ENCODE peak calls at places on chromosomes 1 and 21, in four cellular contexts. One of them, this sample, is unnamed.
A peak's percentile ranks its signal among the peaks of the same experiment; 100 is the strongest.

GRCh38 chr1:20301463-20302092 is 10.9 kb downstream of the VWA5B1 start:
- DNase-seq in mammary epithelial cell: no peak
- DNase-seq in A549: no peak
- DNase-seq in SK-N-SH: no peak
- DNase-seq in this sample: no peak

GRCh38 chr1:39272027-39272790 is 67.7 kb downstream of the MACF1 start:
- DNase-seq in SK-N-SH: no peak
- DNase-seq in A549: no peak
- DNase-seq in mammary epithelial cell: no peak
- DNase-seq in this sample: no peak

GRCh38 chr1:3440282-3440681 is 14.2 kb upstream of the ARHGEF16 start:
- DNase-seq in mammary epithelial cell: no peak
- DNase-seq in A549: no peak
- DNase-seq in SK-N-SH: no peak
- DNase-seq in this sample: no peak

GRCh38 chr1:218447010-218447689 is 102.0 kb downstream of the TGFB2 start:
- DNase-seq in A549: no peak
- DNase-seq in SK-N-SH: no peak
- DNase-seq in mammary epithelial cell: no peak
- DNase-seq in this sample: no peak

GRCh38 chr1:66271216-66271903 is 262.6 kb upstream of the SGIP1 start:
- DNase-seq in mammary epithelial cell: peak; percentile 96
- DNase-seq in A549: peak; percentile 78
- DNase-seq in SK-N-SH: peak; percentile 72
- DNase-seq in this sample: peak; percentile 94

GRCh38 chr1:186438567-186438966 is 22.3 kb downstream of the PDC start:
- DNase-seq in A549: no peak
- DNase-seq in mammary epithelial cell: no peak
- DNase-seq in SK-N-SH: no peak
- DNase-seq in this sample: no peak

GRCh38 chr21:25507522-25507921 is 99.8 kb downstream of the MRPL39 start:
- DNase-seq in mammary epithelial cell: no peak
- DNase-seq in SK-N-SH: no peak
- DNase-seq in A549: no peak
- DNase-seq in this sample: peak; percentile 46

GRCh38 chr1:147287133-147287865 is 44.8 kb downstream of the CHD1L start:
- DNase-seq in SK-N-SH: no peak
- DNase-seq in mammary epithelial cell: no peak
- DNase-seq in A549: no peak
- DNase-seq in this sample: peak; percentile 37

GRCh38 chr1:54273837-54274192 is 73.8 kb downstream of the MRPL37 start:
- DNase-seq in SK-N-SH: peak; percentile 60
- DNase-seq in A549: no peak
- DNase-seq in mammary epithelial cell: no peak
- DNase-seq in this sample: no peak

GRCh38 chr1:19476440-19477190 is 8.7 kb downstream of the CAPZB start:
- DNase-seq in mammary epithelial cell: no peak
- DNase-seq in A549: no peak
- DNase-seq in SK-N-SH: no peak
- DNase-seq in this sample: no peak

GRCh38 chr1:2971609-2972008 is 49.7 kb upstream of the ACTRT2 start:
- DNase-seq in A549: no peak
- DNase-seq in SK-N-SH: no peak
- DNase-seq in mammary epithelial cell: no peak
- DNase-seq in this sample: no peak

GRCh38 chr21:36932417-36932816 is 34.1 kb downstream of the HLCS start:
- DNase-seq in A549: no peak
- DNase-seq in mammary epithelial cell: no peak
- DNase-seq in SK-N-SH: no peak
- DNase-seq in this sample: no peak

GRCh38 chr1:206955476-206956312 is 9.4 kb upstream of the PIGR start:
- DNase-seq in mammary epithelial cell: no peak
- DNase-seq in A549: no peak
- DNase-seq in SK-N-SH: no peak
- DNase-seq in this sample: no peak

GRCh38 chr1:188170446-188170845 is 1341.7 kb downstream of the PLA2G4A start:
- DNase-seq in mammary epithelial cell: no peak
- DNase-seq in A549: no peak
- DNase-seq in SK-N-SH: peak; percentile 23
- DNase-seq in this sample: no peak

GRCh38 chr1:87149166-87150065 is 179.3 kb upstream of the LMO4 start:
- DNase-seq in A549: no peak
- DNase-seq in mammary epithelial cell: peak; percentile 56
- DNase-seq in SK-N-SH: peak; percentile 33
- DNase-seq in this sample: peak; percentile 58

GRCh38 chr21:38219049-38219628 is 37.7 kb upstream of the KCNJ15 start:
- DNase-seq in SK-N-SH: peak; percentile 58
- DNase-seq in mammary epithelial cell: peak; percentile 63
- DNase-seq in A549: peak; percentile 8
- DNase-seq in this sample: peak; percentile 90

GRCh38 chr1:17584539-17584938 is 45.0 kb downstream of the ARHGEF10L start:
- DNase-seq in mammary epithelial cell: no peak
- DNase-seq in A549: no peak
- DNase-seq in SK-N-SH: no peak
- DNase-seq in this sample: no peak

GRCh38 chr1:17586172-17586963 is 46.9 kb downstream of the ARHGEF10L start:
- DNase-seq in A549: no peak
- DNase-seq in mammary epithelial cell: peak; percentile 79
- DNase-seq in SK-N-SH: no peak
- DNase-seq in this sample: peak; percentile 52

GRCh38 chr1:17588048-17588781 is 48.7 kb downstream of the ARHGEF10L start:
- DNase-seq in A549: no peak
- DNase-seq in SK-N-SH: peak; percentile 89
- DNase-seq in mammary epithelial cell: peak; percentile 66
- DNase-seq in this sample: no peak

GRCh38 chr1:17587693-17588047 is 48.2 kb downstream of the ARHGEF10L start:
- DNase-seq in A549: no peak
- DNase-seq in mammary epithelial cell: peak; percentile 24
- DNase-seq in SK-N-SH: no peak
- DNase-seq in this sample: peak; percentile 23

DNA sequence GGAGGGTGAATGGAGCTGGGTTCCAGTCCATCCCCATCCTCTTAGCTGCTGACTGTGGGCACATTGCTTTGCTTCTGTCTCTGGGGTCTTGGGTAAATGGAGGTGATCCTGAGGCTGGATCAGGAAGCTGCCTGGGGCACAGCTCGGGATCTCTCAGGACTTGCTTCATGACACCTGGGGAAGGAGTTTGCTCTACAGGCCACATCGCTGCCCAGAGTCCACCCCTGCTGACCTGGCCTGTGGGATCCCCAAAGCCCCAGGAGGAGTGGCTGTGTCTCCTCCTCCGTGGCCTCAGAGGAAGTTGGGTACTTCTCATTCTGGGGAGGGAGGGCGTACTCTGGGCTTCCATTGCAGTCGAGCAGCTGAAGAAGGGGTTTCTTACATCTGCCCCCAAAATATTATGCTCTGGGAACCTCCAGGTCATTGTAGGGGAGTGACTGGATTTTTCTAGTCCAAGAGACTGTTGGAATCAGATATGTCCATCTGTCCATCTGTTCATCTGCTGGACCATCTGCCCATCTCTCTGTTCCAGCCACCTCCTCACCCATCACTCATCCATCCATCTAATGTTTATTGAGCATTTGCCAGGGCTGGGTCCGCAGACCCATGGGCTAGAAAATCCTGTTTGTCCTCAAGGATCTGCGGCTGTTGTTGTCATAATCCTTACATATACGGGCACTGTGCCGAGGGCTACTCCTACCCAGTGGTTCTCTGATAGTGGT is 45.9 kb downstream of the ARHGEF10L start:
- DNase-seq in mammary epithelial cell: no peak
- DNase-seq in A549: no peak
- DNase-seq in SK-N-SH: no peak
- DNase-seq in this sample: no peak
- H3K4me1 ChIP-seq in mammary epithelial cell: peaks cover 44% of the 10 kb centered on the region
- H3K4me1 ChIP-seq in A549: peaks cover 64% of the 10 kb centered on the region
- H3K4me1 ChIP-seq in SK-N-SH: peaks cover 63% of the 10 kb centered on the region
- H3K4me1 ChIP-seq in this sample: peaks cover 9% of the 10 kb centered on the region

GRCh38 chr1:174964261-174964984 is 35.3 kb upstream of the CACYBP start:
- DNase-seq in mammary epithelial cell: peak; percentile 91
- DNase-seq in SK-N-SH: no peak
- DNase-seq in A549: no peak
- DNase-seq in this sample: no peak
- H3K4me2 ChIP-seq in mammary epithelial cell: no peak overlapping the region
- H3K4me2 ChIP-seq in SK-N-SH: no peak overlapping the region
- H3K4me2 ChIP-seq in A549: no peak overlapping the region
- H3K4me2 ChIP-seq in this sample: no peak overlapping the region

GRCh38 chr1:153540394-153541361 is at the start of gene S100A5:
- DNase-seq in A549: no peak
- DNase-seq in mammary epithelial cell: peak; percentile 66
- DNase-seq in SK-N-SH: no peak
- DNase-seq in this sample: peak; percentile 96
- H3K4me1 ChIP-seq in A549: peaks cover 69% of the 10 kb centered on the region
- H3K4me1 ChIP-seq in mammary epithelial cell: peaks cover 62% of the 10 kb centered on the region
- H3K4me1 ChIP-seq in SK-N-SH: peaks cover 42% of the 10 kb centered on the region
- H3K4me1 ChIP-seq in this sample: peaks cover 76% of the 10 kb centered on the region

DNA sequence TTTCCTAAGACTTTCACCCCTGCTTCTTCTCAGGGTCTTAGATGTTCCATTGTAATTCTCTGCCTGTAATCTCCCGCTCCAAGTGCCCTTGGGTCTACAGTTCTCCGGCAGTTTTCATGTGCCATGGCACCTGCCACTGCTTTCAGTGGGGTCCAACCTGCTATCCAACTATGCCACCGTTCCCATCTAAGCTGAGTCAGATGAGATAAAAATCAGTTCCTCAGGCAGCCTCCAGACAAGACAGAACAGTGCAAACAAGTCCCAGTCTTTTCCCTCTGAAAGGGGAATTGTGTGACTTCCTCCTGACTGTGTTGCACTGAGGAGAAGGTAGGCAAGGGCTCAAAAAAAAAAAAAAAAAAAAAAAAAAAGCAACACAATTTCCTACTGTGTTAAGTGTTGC is 50.8 kb downstream of the EBNA1BP2 start:
- DNase-seq in mammary epithelial cell: peak; percentile 70
- DNase-seq in A549: no peak
- DNase-seq in SK-N-SH: no peak
- DNase-seq in this sample: peak; percentile 69
- H3K4me2 ChIP-seq in mammary epithelial cell: peak overlapping the region; percentile 74
- H3K4me2 ChIP-seq in A549: peak overlapping the region; percentile 73
- H3K4me2 ChIP-seq in SK-N-SH: no peak overlapping the region
- H3K4me2 ChIP-seq in this sample: peak overlapping the region; percentile 83

DNA sequence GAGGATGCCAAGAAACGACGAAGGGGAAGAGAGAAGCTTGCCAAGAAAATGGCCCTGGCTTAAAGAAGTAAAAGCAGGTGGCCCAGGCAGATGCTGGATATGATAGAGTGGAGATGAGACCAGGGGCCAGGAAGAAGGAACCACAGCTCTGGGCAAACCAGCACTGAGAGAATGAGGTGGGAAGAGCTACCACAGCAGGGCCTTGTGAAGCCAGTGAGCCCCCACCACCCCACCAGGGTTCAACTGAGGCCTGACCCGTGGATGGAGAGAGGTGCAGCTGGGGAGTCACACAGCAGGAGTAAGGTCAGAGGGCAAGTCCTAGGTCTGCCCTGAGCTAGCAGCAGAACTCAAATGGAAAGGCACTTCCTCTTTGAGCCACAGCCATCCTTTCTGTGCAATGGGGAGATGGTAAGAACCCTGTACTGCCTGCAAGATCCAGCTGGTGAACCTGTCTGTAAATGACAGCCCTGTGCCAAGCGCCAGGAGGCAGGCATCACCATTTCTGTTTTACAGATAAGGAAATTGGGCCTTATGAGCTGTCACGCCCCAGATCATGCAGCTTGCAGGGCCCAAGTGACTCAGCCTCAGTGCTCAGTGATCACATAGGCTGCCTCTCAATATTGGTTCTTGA is 8.5 kb downstream of the SH3BGRL3 start:
- DNase-seq in SK-N-SH: no peak
- DNase-seq in A549: no peak
- DNase-seq in mammary epithelial cell: no peak
- DNase-seq in this sample: no peak
- H3K4me1 ChIP-seq in SK-N-SH: peaks cover 30% of the 10 kb centered on the region
- H3K4me1 ChIP-seq in A549: peaks cover 12% of the 10 kb centered on the region
- H3K4me1 ChIP-seq in mammary epithelial cell: peaks cover 22% of the 10 kb centered on the region
- H3K4me1 ChIP-seq in this sample: peaks cover 16% of the 10 kb centered on the region

DNA sequence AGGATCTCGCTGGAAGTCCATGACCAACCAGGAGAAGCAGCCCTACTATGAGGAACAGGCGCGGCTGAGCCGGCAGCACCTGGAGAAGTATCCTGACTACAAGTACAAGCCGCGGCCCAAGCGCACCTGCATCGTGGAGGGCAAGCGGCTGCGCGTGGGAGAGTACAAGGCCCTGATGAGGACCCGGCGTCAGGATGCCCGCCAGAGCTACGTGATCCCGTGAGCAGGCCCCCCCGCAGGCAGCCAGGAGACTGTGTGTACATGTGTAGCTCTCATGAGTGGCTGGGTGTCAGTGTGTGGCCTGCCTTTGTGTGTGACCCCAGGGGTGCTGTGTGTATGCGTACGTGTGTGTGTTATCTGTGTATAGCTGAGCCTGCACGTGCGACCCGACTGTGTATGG is 27.2 kb downstream of the ETNK2 start:
- DNase-seq in mammary epithelial cell: no peak
- DNase-seq in SK-N-SH: no peak
- DNase-seq in A549: no peak
- DNase-seq in this sample: no peak
- H3K4me2 ChIP-seq in mammary epithelial cell: no peak overlapping the region
- H3K4me2 ChIP-seq in SK-N-SH: no peak overlapping the region
- H3K4me2 ChIP-seq in A549: no peak overlapping the region
- H3K4me2 ChIP-seq in this sample: no peak overlapping the region

This sample was measured in PC-3.